ENCODE peak calls at places on chromosomes 11 and 22, in seven cellular contexts. One of them, this sample, is unnamed.

GRCh38 chr22:19505735-19506126 is 18.5 kb downstream of the CLDN5 start:
- DNase-seq in cardiac muscle cell: no peak
- DNase-seq in NCI-H1417: no peak
- DNase-seq in sciatic nerve: no peak
- DNase-seq in pancreas: no peak
- DNase-seq in GF-D8: no peak
- DNase-seq in body of pancreas: no peak
- DNase-seq in this sample: no peak

GRCh38 chr11:119876841-119877240 is 147.8 kb upstream of the NECTIN1 start:
- DNase-seq in cardiac muscle cell: no peak
- DNase-seq in NCI-H1417: no peak
- DNase-seq in sciatic nerve: no peak
- DNase-seq in pancreas: no peak
- DNase-seq in GF-D8: no peak
- DNase-seq in body of pancreas: no peak
- DNase-seq in this sample: no peak

GRCh38 chr11:9320047-9320446 is 5.7 kb upstream of the TMEM41B start:
- DNase-seq in cardiac muscle cell: no peak
- DNase-seq in NCI-H1417: no peak
- DNase-seq in sciatic nerve: no peak
- DNase-seq in pancreas: no peak
- DNase-seq in GF-D8: no peak
- DNase-seq in body of pancreas: no peak
- DNase-seq in this sample: no peak

GRCh38 chr22:22031183-22031560 is 48.6 kb upstream of the TOP3B start:
- DNase-seq in cardiac muscle cell: no peak
- DNase-seq in NCI-H1417: no peak
- DNase-seq in sciatic nerve: no peak
- DNase-seq in pancreas: no peak
- DNase-seq in GF-D8: no peak
- DNase-seq in body of pancreas: no peak
- DNase-seq in this sample: no peak

GRCh38 chr11:92964471-92964870 is 5.0 kb upstream of the MTNR1B start:
- DNase-seq in cardiac muscle cell: no peak
- DNase-seq in NCI-H1417: no peak
- DNase-seq in sciatic nerve: no peak
- DNase-seq in pancreas: peak
- DNase-seq in GF-D8: no peak
- DNase-seq in body of pancreas: peak
- DNase-seq in this sample: no peak

GRCh38 chr22:48205790-48206189 is 1443.3 kb downstream of the TBC1D22A start:
- DNase-seq in cardiac muscle cell: no peak
- DNase-seq in NCI-H1417: no peak
- DNase-seq in sciatic nerve: no peak
- DNase-seq in pancreas: no peak
- DNase-seq in GF-D8: no peak
- DNase-seq in body of pancreas: no peak
- DNase-seq in this sample: no peak

GRCh38 chr11:122714021-122714420 is 58.5 kb downstream of the UBASH3B start:
- DNase-seq in cardiac muscle cell: no peak
- DNase-seq in NCI-H1417: no peak
- DNase-seq in sciatic nerve: no peak
- DNase-seq in pancreas: no peak
- DNase-seq in GF-D8: no peak
- DNase-seq in body of pancreas: no peak
- DNase-seq in this sample: no peak

GRCh38 chr22:26127126-26127525 is 42.1 kb upstream of the SEZ6L start:
- DNase-seq in cardiac muscle cell: no peak
- DNase-seq in NCI-H1417: no peak
- DNase-seq in sciatic nerve: no peak
- DNase-seq in pancreas: no peak
- DNase-seq in GF-D8: no peak
- DNase-seq in body of pancreas: no peak
- DNase-seq in this sample: no peak

GRCh38 chr11:104320091-104320490 is 156.1 kb upstream of the PDGFD start:
- DNase-seq in cardiac muscle cell: no peak
- DNase-seq in NCI-H1417: no peak
- DNase-seq in sciatic nerve: no peak
- DNase-seq in pancreas: no peak
- DNase-seq in GF-D8: no peak
- DNase-seq in body of pancreas: no peak
- DNase-seq in this sample: peak

GRCh38 chr22:27204817-27205216 is 547.4 kb downstream of the MIAT start:
- DNase-seq in cardiac muscle cell: no peak
- DNase-seq in NCI-H1417: no peak
- DNase-seq in sciatic nerve: no peak
- DNase-seq in pancreas: no peak
- DNase-seq in GF-D8: no peak
- DNase-seq in body of pancreas: no peak
- DNase-seq in this sample: no peak

GRCh38 chr11:3123316-3123715 is 41.8 kb downstream of the OSBPL5 start:
- DNase-seq in cardiac muscle cell: no peak
- DNase-seq in NCI-H1417: peak
- DNase-seq in sciatic nerve: peak
- DNase-seq in pancreas: no peak
- DNase-seq in GF-D8: no peak
- DNase-seq in body of pancreas: peak
- DNase-seq in this sample: no peak

GRCh38 chr11:11071483-11071882 is 213.6 kb upstream of the ZBED5 start:
- DNase-seq in cardiac muscle cell: no peak
- DNase-seq in NCI-H1417: no peak
- DNase-seq in sciatic nerve: no peak
- DNase-seq in pancreas: no peak
- DNase-seq in GF-D8: no peak
- DNase-seq in body of pancreas: no peak
- DNase-seq in this sample: no peak

GRCh38 chr11:118914178-118914918 is 11.4 kb downstream of the BCL9L start:
- DNase-seq in cardiac muscle cell: peak
- DNase-seq in NCI-H1417: peak
- DNase-seq in sciatic nerve: peak
- DNase-seq in pancreas: peak
- DNase-seq in GF-D8: no peak
- DNase-seq in body of pancreas: peak
- DNase-seq in this sample: no peak

GRCh38 chr11:1404461-1405185 is 14.9 kb downstream of the BRSK2 start:
- DNase-seq in cardiac muscle cell: no peak
- DNase-seq in NCI-H1417: no peak
- DNase-seq in sciatic nerve: no peak
- DNase-seq in pancreas: no peak
- DNase-seq in GF-D8: no peak
- DNase-seq in body of pancreas: no peak
- DNase-seq in this sample: no peak

GRCh38 chr11:13193613-13194012 is 84.0 kb upstream of the BMAL1 start:
- DNase-seq in cardiac muscle cell: no peak
- DNase-seq in NCI-H1417: no peak
- DNase-seq in sciatic nerve: no peak
- DNase-seq in pancreas: no peak
- DNase-seq in GF-D8: no peak
- DNase-seq in body of pancreas: no peak
- DNase-seq in this sample: no peak

GRCh38 chr11:69801513-69802335 is 17.5 kb downstream of the FGF3 start:
- DNase-seq in cardiac muscle cell: peak
- DNase-seq in NCI-H1417: peak
- DNase-seq in sciatic nerve: no peak
- DNase-seq in pancreas: peak
- DNase-seq in GF-D8: no peak
- DNase-seq in body of pancreas: peak
- DNase-seq in this sample: no peak

GRCh38 chr22:31094741-31095140 is 12.6 kb downstream of the SELENOM start:
- DNase-seq in cardiac muscle cell: no peak
- DNase-seq in NCI-H1417: no peak
- DNase-seq in sciatic nerve: no peak
- DNase-seq in pancreas: no peak
- DNase-seq in GF-D8: no peak
- DNase-seq in body of pancreas: no peak
- DNase-seq in this sample: no peak

GRCh38 chr22:19052941-19053551 is 69.2 kb downstream of the DGCR2 start:
- DNase-seq in cardiac muscle cell: no peak
- DNase-seq in NCI-H1417: no peak
- DNase-seq in sciatic nerve: peak
- DNase-seq in pancreas: no peak
- DNase-seq in GF-D8: no peak
- DNase-seq in body of pancreas: no peak
- DNase-seq in this sample: no peak

GRCh38 chr22:21102659-21103267 is 57.0 kb downstream of the LRRC74B start:
- DNase-seq in cardiac muscle cell: peak
- DNase-seq in NCI-H1417: peak
- DNase-seq in sciatic nerve: peak
- DNase-seq in pancreas: peak
- DNase-seq in GF-D8: peak
- DNase-seq in body of pancreas: peak
- DNase-seq in this sample: peak

GRCh38 chr11:117993988-117994741 is 8.0 kb downstream of the IL10RA start:
- DNase-seq in cardiac muscle cell: no peak
- DNase-seq in NCI-H1417: no peak
- DNase-seq in sciatic nerve: no peak
- DNase-seq in pancreas: no peak
- DNase-seq in GF-D8: no peak
- DNase-seq in body of pancreas: no peak
- DNase-seq in this sample: no peak

GRCh38 chr11:45092901-45093760 is 53.3 kb upstream of the PRDM11 start:
- DNase-seq in cardiac muscle cell: peak
- DNase-seq in NCI-H1417: no peak
- DNase-seq in sciatic nerve: no peak
- DNase-seq in pancreas: no peak
- DNase-seq in GF-D8: no peak
- DNase-seq in body of pancreas: no peak
- DNase-seq in this sample: peak

GRCh38 chr11:103659138-103659734 is 377.2 kb upstream of the DDI1 start:
- DNase-seq in cardiac muscle cell: peak
- DNase-seq in NCI-H1417: peak
- DNase-seq in sciatic nerve: no peak
- DNase-seq in pancreas: no peak
- DNase-seq in GF-D8: no peak
- DNase-seq in body of pancreas: no peak
- DNase-seq in this sample: no peak

GRCh38 chr11:71321433-71322191 is 69.2 kb upstream of the SHANK2 start:
- DNase-seq in cardiac muscle cell: no peak
- DNase-seq in NCI-H1417: no peak
- DNase-seq in sciatic nerve: no peak
- DNase-seq in pancreas: no peak
- DNase-seq in GF-D8: no peak
- DNase-seq in body of pancreas: no peak
- DNase-seq in this sample: no peak

GRCh38 chr11:34837246-34837856 is 78.8 kb downstream of the APIP start:
- DNase-seq in cardiac muscle cell: no peak
- DNase-seq in NCI-H1417: no peak
- DNase-seq in sciatic nerve: no peak
- DNase-seq in pancreas: no peak
- DNase-seq in GF-D8: no peak
- DNase-seq in body of pancreas: no peak
- DNase-seq in this sample: no peak

GRCh38 chr11:108880510-108880909 is 215.6 kb downstream of the DDX10 start:
- DNase-seq in cardiac muscle cell: no peak
- DNase-seq in NCI-H1417: no peak
- DNase-seq in sciatic nerve: no peak
- DNase-seq in pancreas: no peak
- DNase-seq in GF-D8: no peak
- DNase-seq in body of pancreas: no peak
- DNase-seq in this sample: peak

GRCh38 chr11:8671651-8672062 is 10.8 kb downstream of the TRIM66 start:
- DNase-seq in cardiac muscle cell: peak
- DNase-seq in NCI-H1417: no peak
- DNase-seq in sciatic nerve: no peak
- DNase-seq in pancreas: peak
- DNase-seq in GF-D8: no peak
- DNase-seq in body of pancreas: peak
- DNase-seq in this sample: peak

GRCh38 chr11:34284166-34284565 is 73.6 kb downstream of the ABTB2 start:
- DNase-seq in cardiac muscle cell: no peak
- DNase-seq in NCI-H1417: no peak
- DNase-seq in sciatic nerve: no peak
- DNase-seq in pancreas: no peak
- DNase-seq in GF-D8: no peak
- DNase-seq in body of pancreas: no peak
- DNase-seq in this sample: no peak

GRCh38 chr11:130475426-130476053 is 27.1 kb downstream of the ADAMTS15 start:
- DNase-seq in cardiac muscle cell: no peak
- DNase-seq in NCI-H1417: no peak
- DNase-seq in sciatic nerve: no peak
- DNase-seq in pancreas: no peak
- DNase-seq in GF-D8: no peak
- DNase-seq in body of pancreas: no peak
- DNase-seq in this sample: no peak

GRCh38 chr11:93444671-93445073 is 98.5 kb downstream of the SMCO4 start:
- DNase-seq in cardiac muscle cell: peak
- DNase-seq in NCI-H1417: peak
- DNase-seq in sciatic nerve: no peak
- DNase-seq in pancreas: peak
- DNase-seq in GF-D8: no peak
- DNase-seq in body of pancreas: peak
- DNase-seq in this sample: peak

GRCh38 chr22:48717076-48717810 is 1110.4 kb downstream of the BRD1 start:
- DNase-seq in cardiac muscle cell: no peak
- DNase-seq in NCI-H1417: no peak
- DNase-seq in sciatic nerve: peak
- DNase-seq in pancreas: no peak
- DNase-seq in GF-D8: no peak
- DNase-seq in body of pancreas: no peak
- DNase-seq in this sample: no peak

GRCh38 chr11:2387266-2387982 is 10.3 kb downstream of the CD81 start:
- DNase-seq in cardiac muscle cell: no peak
- DNase-seq in NCI-H1417: peak
- DNase-seq in sciatic nerve: no peak
- DNase-seq in pancreas: no peak
- DNase-seq in GF-D8: no peak
- DNase-seq in body of pancreas: no peak
- DNase-seq in this sample: peak

GRCh38 chr22:25172153-25172552 is 27.5 kb upstream of the CRYBB3 start:
- DNase-seq in cardiac muscle cell: peak
- DNase-seq in NCI-H1417: peak
- DNase-seq in sciatic nerve: no peak
- DNase-seq in pancreas: no peak
- DNase-seq in GF-D8: no peak
- DNase-seq in body of pancreas: peak
- DNase-seq in this sample: no peak

GRCh38 chr22:32307055-32307454 is 50.6 kb upstream of the RFPL3 start:
- DNase-seq in cardiac muscle cell: no peak
- DNase-seq in NCI-H1417: no peak
- DNase-seq in sciatic nerve: no peak
- DNase-seq in pancreas: no peak
- DNase-seq in GF-D8: no peak
- DNase-seq in body of pancreas: no peak
- DNase-seq in this sample: no peak

GRCh38 chr22:30538280-30538679 is 8.3 kb downstream of the SEC14L6 start:
- DNase-seq in cardiac muscle cell: peak
- DNase-seq in NCI-H1417: no peak
- DNase-seq in sciatic nerve: no peak
- DNase-seq in pancreas: no peak
- DNase-seq in GF-D8: no peak
- DNase-seq in body of pancreas: no peak
- DNase-seq in this sample: peak

GRCh38 chr11:128299132-128299726 is 288.1 kb downstream of the ETS1 start:
- DNase-seq in cardiac muscle cell: no peak
- DNase-seq in NCI-H1417: peak
- DNase-seq in sciatic nerve: no peak
- DNase-seq in pancreas: no peak
- DNase-seq in GF-D8: no peak
- DNase-seq in body of pancreas: no peak
- DNase-seq in this sample: peak

GRCh38 chr11:85682330-85683305 is 3.4 kb downstream of the CCDC89 start:
- DNase-seq in cardiac muscle cell: peak
- DNase-seq in NCI-H1417: no peak
- DNase-seq in sciatic nerve: peak
- DNase-seq in pancreas: peak
- DNase-seq in GF-D8: no peak
- DNase-seq in body of pancreas: peak
- DNase-seq in this sample: peak

GRCh38 chr11:73237471-73238290 is 19.6 kb downstream of the P2RY2 start:
- DNase-seq in cardiac muscle cell: peak
- DNase-seq in NCI-H1417: no peak
- DNase-seq in sciatic nerve: no peak
- DNase-seq in pancreas: no peak
- DNase-seq in GF-D8: no peak
- DNase-seq in body of pancreas: no peak
- DNase-seq in this sample: peak

GRCh38 chr22:45648320-45649070 is 23.1 kb upstream of the ATXN10 start:
- DNase-seq in cardiac muscle cell: no peak
- DNase-seq in NCI-H1417: no peak
- DNase-seq in sciatic nerve: no peak
- DNase-seq in pancreas: no peak
- DNase-seq in GF-D8: no peak
- DNase-seq in body of pancreas: no peak
- DNase-seq in this sample: no peak

This sample was measured in IMR-90.